ENCODE peak calls at places on chromosomes 4 and X, in ten cellular contexts. One of them, this sample, is unnamed.

GRCh38 chr4:41024556-41025491 is 189.5 kb downstream of the APBB2 start:
- DNase-seq in stomach: no peak
- DNase-seq in spleen: no peak
- DNase-seq in suprapubic skin: no peak
- DNase-seq in upper lobe of left lung: no peak
- DNase-seq in GM12892: no peak
- DNase-seq in HepG2: no peak
- DNase-seq in prostate gland: no peak
- DNase-seq in breast epithelium: no peak
- DNase-seq in K562: no peak
- DNase-seq in this sample: no peak

GRCh38 chr4:99808260-99808857 is 8.3 kb upstream of the DAPP1 start:
- DNase-seq in stomach: peak; percentile 71
- DNase-seq in prostate gland: peak; percentile 23
- DNase-seq in upper lobe of left lung: peak; percentile 77
- DNase-seq in GM12892: peak; percentile 10
- DNase-seq in HepG2: peak; percentile 49
- DNase-seq in spleen: peak; percentile 89
- DNase-seq in suprapubic skin: no peak
- DNase-seq in breast epithelium: no peak
- DNase-seq in K562: peak; percentile 75
- DNase-seq in this sample: peak; percentile 27

GRCh38 chr4:159273126-159273438 is 170.2 kb downstream of the RAPGEF2 start:
- DNase-seq in GM12892: no peak
- DNase-seq in breast epithelium: no peak
- DNase-seq in HepG2: peak; percentile 67
- DNase-seq in suprapubic skin: no peak
- DNase-seq in spleen: no peak
- DNase-seq in stomach: no peak
- DNase-seq in prostate gland: no peak
- DNase-seq in K562: peak; percentile 7
- DNase-seq in upper lobe of left lung: no peak
- DNase-seq in this sample: no peak

GRCh38 chrX:99413317-99413716 is 996.8 kb downstream of the PCDH19 start:
- DNase-seq in K562: no peak
- DNase-seq in GM12892: no peak
- DNase-seq in spleen: no peak
- DNase-seq in breast epithelium: no peak
- DNase-seq in upper lobe of left lung: no peak
- DNase-seq in prostate gland: no peak
- DNase-seq in suprapubic skin: no peak
- DNase-seq in stomach: no peak
- DNase-seq in HepG2: no peak
- DNase-seq in this sample: no peak

GRCh38 chrX:28312259-28312658 is 275.0 kb upstream of the IL1RAPL1 start:
- DNase-seq in K562: no peak
- DNase-seq in GM12892: no peak
- DNase-seq in breast epithelium: no peak
- DNase-seq in HepG2: no peak
- DNase-seq in upper lobe of left lung: no peak
- DNase-seq in prostate gland: no peak
- DNase-seq in suprapubic skin: no peak
- DNase-seq in spleen: no peak
- DNase-seq in stomach: no peak
- DNase-seq in this sample: no peak

GRCh38 chr4:182738283-182739047 is 178.7 kb downstream of the DCTD start:
- DNase-seq in spleen: no peak
- DNase-seq in stomach: no peak
- DNase-seq in suprapubic skin: no peak
- DNase-seq in GM12892: no peak
- DNase-seq in K562: no peak
- DNase-seq in prostate gland: no peak
- DNase-seq in upper lobe of left lung: no peak
- DNase-seq in HepG2: no peak
- DNase-seq in breast epithelium: no peak
- DNase-seq in this sample: no peak

GRCh38 chr4:29970626-29971025 is 749.5 kb upstream of the PCDH7 start:
- DNase-seq in suprapubic skin: no peak
- DNase-seq in upper lobe of left lung: no peak
- DNase-seq in GM12892: no peak
- DNase-seq in stomach: no peak
- DNase-seq in breast epithelium: no peak
- DNase-seq in K562: no peak
- DNase-seq in spleen: no peak
- DNase-seq in HepG2: no peak
- DNase-seq in prostate gland: no peak
- DNase-seq in this sample: no peak

GRCh38 chr4:41611881-41612871 is 74.2 kb downstream of the LIMCH1 start:
- DNase-seq in HepG2: no peak
- DNase-seq in prostate gland: peak; percentile 47
- DNase-seq in spleen: no peak
- DNase-seq in GM12892: no peak
- DNase-seq in breast epithelium: peak; percentile 73
- DNase-seq in K562: no peak
- DNase-seq in suprapubic skin: no peak
- DNase-seq in upper lobe of left lung: peak; percentile 41
- DNase-seq in stomach: peak; percentile 42
- DNase-seq in this sample: no peak

GRCh38 chrX:15930585-15930984 is 76.0 kb upstream of the AP1S2 start:
- DNase-seq in upper lobe of left lung: no peak
- DNase-seq in stomach: no peak
- DNase-seq in prostate gland: no peak
- DNase-seq in HepG2: no peak
- DNase-seq in breast epithelium: no peak
- DNase-seq in spleen: no peak
- DNase-seq in K562: peak; percentile 12
- DNase-seq in suprapubic skin: no peak
- DNase-seq in GM12892: no peak
- DNase-seq in this sample: no peak

GRCh38 chr4:992297-993110 is 700 bp downstream of the SLC26A1 start:
- DNase-seq in GM12892: no peak
- DNase-seq in breast epithelium: peak; percentile 69
- DNase-seq in suprapubic skin: no peak
- DNase-seq in upper lobe of left lung: peak; percentile 92
- DNase-seq in K562: peak; percentile 84
- DNase-seq in prostate gland: no peak
- DNase-seq in spleen: no peak
- DNase-seq in HepG2: peak; percentile 98
- DNase-seq in stomach: peak; percentile 94
- DNase-seq in this sample: no peak

GRCh38 chr4:106186201-106186600 is 129.8 kb downstream of the TBCK start:
- DNase-seq in spleen: no peak
- DNase-seq in suprapubic skin: no peak
- DNase-seq in HepG2: no peak
- DNase-seq in stomach: no peak
- DNase-seq in K562: no peak
- DNase-seq in GM12892: no peak
- DNase-seq in breast epithelium: no peak
- DNase-seq in upper lobe of left lung: no peak
- DNase-seq in prostate gland: no peak
- DNase-seq in this sample: no peak

DNA sequence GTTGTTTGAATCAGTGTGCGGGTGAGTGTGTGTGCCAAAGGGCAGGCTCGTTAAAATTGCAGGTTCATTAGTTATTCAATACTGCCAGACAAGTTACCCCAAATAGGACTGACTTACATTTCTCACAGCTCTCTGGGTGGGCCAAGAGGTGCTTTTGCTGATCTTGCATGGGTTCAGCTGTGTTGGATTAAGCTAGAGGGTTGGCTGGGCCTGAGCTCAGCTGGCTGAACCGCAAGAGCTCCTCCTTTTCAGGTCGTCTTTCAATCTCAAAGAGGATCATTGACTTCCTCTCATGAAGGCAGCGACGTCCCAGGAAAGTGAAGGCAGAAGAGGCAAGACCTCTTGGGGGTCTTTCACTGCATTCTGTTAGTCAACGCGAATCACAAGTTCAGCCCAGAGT is 343.3 kb upstream of the FRG1 start:
- DNase-seq in stomach: no peak
- DNase-seq in HepG2: no peak
- DNase-seq in K562: no peak
- DNase-seq in breast epithelium: no peak
- DNase-seq in GM12892: no peak
- DNase-seq in suprapubic skin: no peak
- DNase-seq in prostate gland: no peak
- DNase-seq in spleen: no peak
- DNase-seq in upper lobe of left lung: no peak
- DNase-seq in this sample: no peak
- TF ChIP-seq POLR2A in stomach: no peak
- TF ChIP-seq POLR2A in HepG2: no peak
- TF ChIP-seq POLR2A in K562: no peak
- TF ChIP-seq POLR2A in breast epithelium: no peak
- TF ChIP-seq POLR2A in GM12892: no peak
- TF ChIP-seq POLR2A in suprapubic skin: no peak
- TF ChIP-seq POLR2A in prostate gland: no peak
- TF ChIP-seq POLR2A in spleen: no peak
- TF ChIP-seq POLR2A in upper lobe of left lung: no peak
- TF ChIP-seq POLR2A in this sample: no peak

GRCh38 chr4:139973015-139973414 is 181.0 kb downstream of the MAML3 start:
- DNase-seq in K562: no peak
- DNase-seq in stomach: no peak
- DNase-seq in GM12892: no peak
- DNase-seq in spleen: no peak
- DNase-seq in HepG2: no peak
- DNase-seq in prostate gland: no peak
- DNase-seq in upper lobe of left lung: no peak
- DNase-seq in suprapubic skin: no peak
- DNase-seq in breast epithelium: no peak
- DNase-seq in this sample: no peak

GRCh38 chr4:139973611-139974010 is 180.4 kb downstream of the MAML3 start:
- DNase-seq in spleen: no peak
- DNase-seq in stomach: no peak
- DNase-seq in breast epithelium: no peak
- DNase-seq in K562: no peak
- DNase-seq in HepG2: no peak
- DNase-seq in GM12892: no peak
- DNase-seq in prostate gland: no peak
- DNase-seq in suprapubic skin: no peak
- DNase-seq in upper lobe of left lung: no peak
- DNase-seq in this sample: no peak

GRCh38 chr4:139977838-139978604 is 176.0 kb downstream of the MAML3 start:
- DNase-seq in HepG2: no peak
- DNase-seq in breast epithelium: no peak
- DNase-seq in spleen: no peak
- DNase-seq in suprapubic skin: no peak
- DNase-seq in K562: no peak
- DNase-seq in prostate gland: no peak
- DNase-seq in GM12892: no peak
- DNase-seq in upper lobe of left lung: peak; percentile 70
- DNase-seq in stomach: no peak
- DNase-seq in this sample: no peak

GRCh38 chr4:139978692-139979091 is 175.3 kb downstream of the MAML3 start:
- DNase-seq in breast epithelium: no peak
- DNase-seq in K562: no peak
- DNase-seq in suprapubic skin: no peak
- DNase-seq in stomach: no peak
- DNase-seq in HepG2: no peak
- DNase-seq in prostate gland: no peak
- DNase-seq in GM12892: peak; percentile 29
- DNase-seq in spleen: peak; percentile 81
- DNase-seq in upper lobe of left lung: no peak
- DNase-seq in this sample: peak; percentile 25

DNA sequence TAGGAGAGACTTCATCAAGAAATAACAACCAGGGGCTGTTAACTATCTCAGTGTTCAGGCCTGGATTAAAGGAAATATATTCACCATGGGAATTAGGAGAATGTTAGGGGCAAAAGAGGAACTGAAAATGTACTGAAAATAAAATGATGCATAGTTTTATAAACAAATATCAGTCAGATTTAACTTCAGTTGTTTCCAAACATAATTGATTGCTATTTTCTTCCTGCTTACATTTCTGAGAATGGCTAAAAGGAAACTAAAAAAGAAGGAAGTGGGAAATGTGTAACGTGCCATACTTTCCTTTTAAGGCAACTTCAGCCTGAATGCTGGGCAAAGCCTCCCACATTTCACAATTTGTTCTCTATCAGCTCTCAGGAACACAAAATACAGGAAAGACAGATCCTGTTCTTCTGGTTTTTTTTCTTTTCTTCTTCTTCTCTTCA is 178.1 kb downstream of the MAML3 start:
- DNase-seq in upper lobe of left lung: peak; percentile 60
- DNase-seq in K562: no peak
- DNase-seq in breast epithelium: peak; percentile 52
- DNase-seq in stomach: no peak
- DNase-seq in HepG2: no peak
- DNase-seq in GM12892: no peak
- DNase-seq in spleen: no peak
- DNase-seq in suprapubic skin: no peak
- DNase-seq in prostate gland: peak; percentile 72
- DNase-seq in this sample: no peak
- TF ChIP-seq POLR2AphosphoS5 in upper lobe of left lung: peak; percentile 83
- TF ChIP-seq POLR2AphosphoS5 in K562: no peak
- TF ChIP-seq POLR2AphosphoS5 in breast epithelium: no peak
- TF ChIP-seq POLR2AphosphoS5 in stomach: peak; percentile 45
- TF ChIP-seq POLR2AphosphoS5 in HepG2: no peak
- TF ChIP-seq POLR2AphosphoS5 in GM12892: no peak
- TF ChIP-seq POLR2AphosphoS5 in spleen: peak; percentile 41
- TF ChIP-seq POLR2AphosphoS5 in suprapubic skin: no peak
- TF ChIP-seq POLR2AphosphoS5 in prostate gland: peak; percentile 96
- TF ChIP-seq POLR2AphosphoS5 in this sample: no peak

GRCh38 chr4:13918110-13918509 is 290.6 kb upstream of the BOD1L1 start:
- DNase-seq in spleen: no peak
- DNase-seq in stomach: no peak
- DNase-seq in K562: no peak
- DNase-seq in upper lobe of left lung: no peak
- DNase-seq in breast epithelium: no peak
- DNase-seq in suprapubic skin: no peak
- DNase-seq in GM12892: no peak
- DNase-seq in HepG2: peak; percentile 9
- DNase-seq in prostate gland: no peak
- DNase-seq in this sample: no peak
- TF ChIP-seq POLR2A in spleen: no peak
- TF ChIP-seq POLR2A in stomach: no peak
- TF ChIP-seq POLR2A in K562: no peak
- TF ChIP-seq POLR2A in upper lobe of left lung: no peak
- TF ChIP-seq POLR2A in breast epithelium: no peak
- TF ChIP-seq POLR2A in suprapubic skin: no peak
- TF ChIP-seq POLR2A in GM12892: no peak
- TF ChIP-seq POLR2A in HepG2: no peak
- TF ChIP-seq POLR2A in prostate gland: no peak
- TF ChIP-seq POLR2A in this sample: no peak

GRCh38 chr4:77826280-77826679 is 7.1 kb upstream of the CNOT6L start:
- DNase-seq in K562: no peak
- DNase-seq in suprapubic skin: no peak
- DNase-seq in GM12892: no peak
- DNase-seq in stomach: no peak
- DNase-seq in HepG2: no peak
- DNase-seq in breast epithelium: no peak
- DNase-seq in upper lobe of left lung: no peak
- DNase-seq in spleen: no peak
- DNase-seq in prostate gland: no peak
- DNase-seq in this sample: no peak
- TF ChIP-seq POLR2AphosphoS5 in K562: no peak
- TF ChIP-seq POLR2AphosphoS5 in suprapubic skin: no peak
- TF ChIP-seq POLR2AphosphoS5 in GM12892: no peak
- TF ChIP-seq POLR2AphosphoS5 in stomach: no peak
- TF ChIP-seq POLR2AphosphoS5 in HepG2: no peak
- TF ChIP-seq POLR2AphosphoS5 in breast epithelium: no peak
- TF ChIP-seq POLR2AphosphoS5 in upper lobe of left lung: no peak
- TF ChIP-seq POLR2AphosphoS5 in spleen: no peak
- TF ChIP-seq POLR2AphosphoS5 in prostate gland: no peak
- TF ChIP-seq POLR2AphosphoS5 in this sample: no peak